ENCODE peak calls at places on chromosomes 2 and 18, in ten cellular contexts. J is HFF-Myc; U is HFFc6; W is hepatocyte; Y is cardiac fibroblast; E is NCI-H524; I is activated gamma-delta T cell treated with Interleukin-2 at 50 U/mL for 16 hours; K is activated CD8-positive, alpha-beta memory T cell treated with anti-CD3 and anti-CD28 coated beads, Interleukin-2, amount 10 ng/mL, durations not matched to agents 7 days and 5 days; L is activated naive CD4-positive, alpha-beta T cell; N is substantia nigra. D is an unnamed sample.

GRCh38 chr2:176129013-176129796 is at the start of gene HOXD8:
- DNase-seq in E (peak; percentile 82), Y (no peak), L (no peak), I (no peak), J (no peak), N (no peak), W (peak; percentile 71), K (no peak), U (peak; percentile 56), D (peak; percentile 92)

GRCh38 chr2:150705767-150706166 is 218.3 kb upstream of the RND3 start:
- DNase-seq in L (no peak), W (no peak), K (no peak), U (no peak), J (no peak), E (no peak), N (no peak), I (no peak), Y (no peak), D (no peak)

GRCh38 chr18:44759925-44760342 is 79.2 kb downstream of the SETBP1 start:
- DNase-seq in J (no peak), U (no peak), W (no peak), Y (no peak), I (no peak), N (no peak), L (no peak), K (peak; percentile 53), E (no peak), D (no peak)

GRCh38 chr2:173119069-173119807 is 43.6 kb downstream of the MAP3K20 start:
- DNase-seq in Y (no peak), I (no peak), W (no peak), N (no peak), U (no peak), L (no peak), K (no peak), J (no peak), E (peak; percentile 98), D (peak; percentile 80)

GRCh38 chr18:71105078-71105819 is 816.4 kb downstream of the SOCS6 start:
- DNase-seq in U (no peak), J (no peak), K (no peak), N (no peak), Y (peak; percentile 86), I (no peak), W (no peak), E (no peak), L (no peak), D (no peak)

GRCh38 chr2:177464549-177464948 is 72.0 kb downstream of the AGPS start:
- DNase-seq in E (no peak), Y (no peak), N (no peak), I (no peak), W (no peak), U (peak; percentile 38), J (no peak), L (no peak), K (no peak), D (no peak)

GRCh38 chr2:85250045-85250444 is 77.7 kb downstream of the TGOLN2 start:
- DNase-seq in K (no peak), E (no peak), I (no peak), J (no peak), N (no peak), W (no peak), U (no peak), Y (no peak), L (no peak), D (no peak)

GRCh38 chr2:231662811-231663457 is 45.4 kb upstream of the PTMA start:
- DNase-seq in U (no peak), J (no peak), Y (no peak), N (no peak), I (no peak), K (no peak), W (no peak), L (no peak), E (no peak), D (no peak)

GRCh38 chr2:69298862-69299261 is 88.2 kb downstream of the GFPT1 start:
- DNase-seq in L (no peak), K (no peak), I (no peak), Y (peak; percentile 79), W (peak; percentile 38), J (no peak), N (no peak), U (peak; percentile 42), E (no peak), D (no peak)

GRCh38 chr2:158718196-158718585 is 76.9 kb upstream of the DAPL1 start:
- DNase-seq in I (no peak), U (no peak), J (no peak), E (no peak), L (no peak), N (no peak), K (no peak), W (no peak), Y (no peak), D (no peak)

GRCh38 chr2:88032070-88032702 is 15.8 kb upstream of the RNU2-63P start:
- DNase-seq in W (no peak), U (peak; percentile 21), E (no peak), J (no peak), L (no peak), I (no peak), N (no peak), K (no peak), Y (peak; percentile 5), D (no peak)

GRCh38 chr2:50535971-50536759 is 495.8 kb downstream of the NRXN1 start:
- DNase-seq in Y (peak; percentile 41), L (no peak), J (no peak), N (no peak), U (no peak), W (peak; percentile 56), E (peak; percentile 96), I (no peak), K (no peak), D (peak; percentile 83)

GRCh38 chr2:149065236-149065635 is 26.7 kb downstream of the LYPD6B start:
- DNase-seq in W (no peak), L (no peak), U (peak; percentile 78), I (no peak), N (no peak), K (no peak), E (no peak), J (no peak), Y (no peak), D (no peak)

GRCh38 chr18:57210101-57210661 is 63.3 kb downstream of the BOD1L2 start:
- DNase-seq in I (no peak), K (no peak), J (peak; percentile 42), N (peak; percentile 3), U (peak; percentile 83), L (no peak), W (peak; percentile 90), Y (peak; percentile 71), E (peak; percentile 8), D (peak; percentile 61)

GRCh38 chr2:240959941-240960308 is 38.5 kb upstream of the SNED1 start:
- DNase-seq in I (no peak), N (no peak), U (no peak), Y (no peak), L (no peak), E (no peak), K (no peak), W (no peak), J (no peak), D (no peak)

GRCh38 chr2:46367286-46367685 is 70.1 kb downstream of the EPAS1 start:
- DNase-seq in W (no peak), U (no peak), E (no peak), N (no peak), L (no peak), K (no peak), J (no peak), Y (peak; percentile 66), I (no peak), D (no peak)

D was measured in NCI-H2081.